ENCODE peak calls at places on chromosome 7, in ten cellular contexts. One of them, this sample, is unnamed.

GRCh38 chr7:6284461-6285360 is 12.3 kb upstream of the CYTH3 start:
- DNase-seq in foreskin fibroblast: no peak
- DNase-seq in GM23338: no peak
- DNase-seq in stimulated activated effector memory CD8-positive, alpha-beta T cell treated with anti-CD3 and anti-CD28 coated beads, Interleukin-12 subunit alpha, Interleukin-12 subunit beta, amount 100 ng/mL, for 72 hours: no peak
- DNase-seq in memory B cell: no peak
- DNase-seq in stimulated activated CD4-positive, alpha-beta T cell treated with anti-CD3 and anti-CD28 coated beads, Interleukin-12 subunit alpha, Interleukin-12 subunit beta, amount 100 ng/mL, for 4 hours: no peak
- DNase-seq in NCI-H1436 treated with DMSO at 0.1 percent for 48 hours: no peak
- DNase-seq in stimulated activated CD8-positive, alpha-beta memory T cell treated with anti-CD3 and anti-CD28 coated beads, Interleukin-4, amount 100 ng/mL, for 24 hours: no peak
- DNase-seq in T-helper 1 cell: no peak
- DNase-seq in CD8-positive, alpha-beta memory T cell: no peak
- DNase-seq in this sample: no peak

GRCh38 chr7:36604801-36605200 is 119.5 kb downstream of the AOAH start:
- DNase-seq in stimulated activated CD4-positive, alpha-beta T cell treated with anti-CD3 and anti-CD28 coated beads, Interleukin-12 subunit alpha, Interleukin-12 subunit beta, amount 100 ng/mL, for 4 hours: no peak
- DNase-seq in foreskin fibroblast: peak
- DNase-seq in CD8-positive, alpha-beta memory T cell: no peak
- DNase-seq in NCI-H1436 treated with DMSO at 0.1 percent for 48 hours: no peak
- DNase-seq in stimulated activated CD8-positive, alpha-beta memory T cell treated with anti-CD3 and anti-CD28 coated beads, Interleukin-4, amount 100 ng/mL, for 24 hours: no peak
- DNase-seq in T-helper 1 cell: no peak
- DNase-seq in memory B cell: no peak
- DNase-seq in stimulated activated effector memory CD8-positive, alpha-beta T cell treated with anti-CD3 and anti-CD28 coated beads, Interleukin-12 subunit alpha, Interleukin-12 subunit beta, amount 100 ng/mL, for 72 hours: no peak
- DNase-seq in GM23338: no peak
- DNase-seq in this sample: no peak

GRCh38 chr7:38292442-38292841 is 19.0 kb upstream of the TARP start:
- DNase-seq in stimulated activated CD4-positive, alpha-beta T cell treated with anti-CD3 and anti-CD28 coated beads, Interleukin-12 subunit alpha, Interleukin-12 subunit beta, amount 100 ng/mL, for 4 hours: no peak
- DNase-seq in T-helper 1 cell: no peak
- DNase-seq in CD8-positive, alpha-beta memory T cell: no peak
- DNase-seq in GM23338: no peak
- DNase-seq in memory B cell: no peak
- DNase-seq in stimulated activated CD8-positive, alpha-beta memory T cell treated with anti-CD3 and anti-CD28 coated beads, Interleukin-4, amount 100 ng/mL, for 24 hours: no peak
- DNase-seq in stimulated activated effector memory CD8-positive, alpha-beta T cell treated with anti-CD3 and anti-CD28 coated beads, Interleukin-12 subunit alpha, Interleukin-12 subunit beta, amount 100 ng/mL, for 72 hours: no peak
- DNase-seq in NCI-H1436 treated with DMSO at 0.1 percent for 48 hours: no peak
- DNase-seq in foreskin fibroblast: no peak
- DNase-seq in this sample: no peak

GRCh38 chr7:134778941-134779740 is at the start of gene CALD1:
- DNase-seq in stimulated activated CD4-positive, alpha-beta T cell treated with anti-CD3 and anti-CD28 coated beads, Interleukin-12 subunit alpha, Interleukin-12 subunit beta, amount 100 ng/mL, for 4 hours: no peak
- DNase-seq in foreskin fibroblast: peak
- DNase-seq in stimulated activated effector memory CD8-positive, alpha-beta T cell treated with anti-CD3 and anti-CD28 coated beads, Interleukin-12 subunit alpha, Interleukin-12 subunit beta, amount 100 ng/mL, for 72 hours: no peak
- DNase-seq in stimulated activated CD8-positive, alpha-beta memory T cell treated with anti-CD3 and anti-CD28 coated beads, Interleukin-4, amount 100 ng/mL, for 24 hours: no peak
- DNase-seq in T-helper 1 cell: no peak
- DNase-seq in GM23338: peak
- DNase-seq in memory B cell: no peak
- DNase-seq in NCI-H1436 treated with DMSO at 0.1 percent for 48 hours: no peak
- DNase-seq in CD8-positive, alpha-beta memory T cell: no peak
- DNase-seq in this sample: no peak

GRCh38 chr7:93140582-93141191 is 7.5 kb downstream of the SAMD9L start:
- DNase-seq in stimulated activated CD8-positive, alpha-beta memory T cell treated with anti-CD3 and anti-CD28 coated beads, Interleukin-4, amount 100 ng/mL, for 24 hours: no peak
- DNase-seq in T-helper 1 cell: no peak
- DNase-seq in NCI-H1436 treated with DMSO at 0.1 percent for 48 hours: no peak
- DNase-seq in CD8-positive, alpha-beta memory T cell: no peak
- DNase-seq in stimulated activated effector memory CD8-positive, alpha-beta T cell treated with anti-CD3 and anti-CD28 coated beads, Interleukin-12 subunit alpha, Interleukin-12 subunit beta, amount 100 ng/mL, for 72 hours: no peak
- DNase-seq in memory B cell: no peak
- DNase-seq in GM23338: no peak
- DNase-seq in foreskin fibroblast: no peak
- DNase-seq in stimulated activated CD4-positive, alpha-beta T cell treated with anti-CD3 and anti-CD28 coated beads, Interleukin-12 subunit alpha, Interleukin-12 subunit beta, amount 100 ng/mL, for 4 hours: no peak
- DNase-seq in this sample: no peak

GRCh38 chr7:102220229-102220850 is 66.3 kb upstream of the SH2B2 start:
- DNase-seq in stimulated activated effector memory CD8-positive, alpha-beta T cell treated with anti-CD3 and anti-CD28 coated beads, Interleukin-12 subunit alpha, Interleukin-12 subunit beta, amount 100 ng/mL, for 72 hours: no peak
- DNase-seq in T-helper 1 cell: no peak
- DNase-seq in memory B cell: no peak
- DNase-seq in GM23338: peak
- DNase-seq in NCI-H1436 treated with DMSO at 0.1 percent for 48 hours: no peak
- DNase-seq in stimulated activated CD8-positive, alpha-beta memory T cell treated with anti-CD3 and anti-CD28 coated beads, Interleukin-4, amount 100 ng/mL, for 24 hours: no peak
- DNase-seq in foreskin fibroblast: no peak
- DNase-seq in stimulated activated CD4-positive, alpha-beta T cell treated with anti-CD3 and anti-CD28 coated beads, Interleukin-12 subunit alpha, Interleukin-12 subunit beta, amount 100 ng/mL, for 4 hours: no peak
- DNase-seq in CD8-positive, alpha-beta memory T cell: no peak
- DNase-seq in this sample: no peak

GRCh38 chr7:641269-641671 is 85.2 kb upstream of the DNAAF5 start:
- DNase-seq in foreskin fibroblast: no peak
- DNase-seq in GM23338: peak
- DNase-seq in stimulated activated CD4-positive, alpha-beta T cell treated with anti-CD3 and anti-CD28 coated beads, Interleukin-12 subunit alpha, Interleukin-12 subunit beta, amount 100 ng/mL, for 4 hours: no peak
- DNase-seq in NCI-H1436 treated with DMSO at 0.1 percent for 48 hours: no peak
- DNase-seq in CD8-positive, alpha-beta memory T cell: no peak
- DNase-seq in memory B cell: no peak
- DNase-seq in stimulated activated CD8-positive, alpha-beta memory T cell treated with anti-CD3 and anti-CD28 coated beads, Interleukin-4, amount 100 ng/mL, for 24 hours: no peak
- DNase-seq in stimulated activated effector memory CD8-positive, alpha-beta T cell treated with anti-CD3 and anti-CD28 coated beads, Interleukin-12 subunit alpha, Interleukin-12 subunit beta, amount 100 ng/mL, for 72 hours: no peak
- DNase-seq in T-helper 1 cell: no peak
- DNase-seq in this sample: no peak

GRCh38 chr7:131066635-131067034 is 261.0 kb upstream of the MKLN1 start:
- DNase-seq in stimulated activated CD4-positive, alpha-beta T cell treated with anti-CD3 and anti-CD28 coated beads, Interleukin-12 subunit alpha, Interleukin-12 subunit beta, amount 100 ng/mL, for 4 hours: no peak
- DNase-seq in foreskin fibroblast: peak
- DNase-seq in NCI-H1436 treated with DMSO at 0.1 percent for 48 hours: no peak
- DNase-seq in stimulated activated effector memory CD8-positive, alpha-beta T cell treated with anti-CD3 and anti-CD28 coated beads, Interleukin-12 subunit alpha, Interleukin-12 subunit beta, amount 100 ng/mL, for 72 hours: no peak
- DNase-seq in GM23338: no peak
- DNase-seq in memory B cell: no peak
- DNase-seq in CD8-positive, alpha-beta memory T cell: no peak
- DNase-seq in stimulated activated CD8-positive, alpha-beta memory T cell treated with anti-CD3 and anti-CD28 coated beads, Interleukin-4, amount 100 ng/mL, for 24 hours: no peak
- DNase-seq in T-helper 1 cell: no peak
- DNase-seq in this sample: no peak

GRCh38 chr7:76063525-76063924 is 15.6 kb downstream of the MDH2 start:
- DNase-seq in GM23338: no peak
- DNase-seq in stimulated activated effector memory CD8-positive, alpha-beta T cell treated with anti-CD3 and anti-CD28 coated beads, Interleukin-12 subunit alpha, Interleukin-12 subunit beta, amount 100 ng/mL, for 72 hours: no peak
- DNase-seq in foreskin fibroblast: no peak
- DNase-seq in stimulated activated CD4-positive, alpha-beta T cell treated with anti-CD3 and anti-CD28 coated beads, Interleukin-12 subunit alpha, Interleukin-12 subunit beta, amount 100 ng/mL, for 4 hours: no peak
- DNase-seq in stimulated activated CD8-positive, alpha-beta memory T cell treated with anti-CD3 and anti-CD28 coated beads, Interleukin-4, amount 100 ng/mL, for 24 hours: no peak
- DNase-seq in memory B cell: no peak
- DNase-seq in T-helper 1 cell: no peak
- DNase-seq in CD8-positive, alpha-beta memory T cell: no peak
- DNase-seq in NCI-H1436 treated with DMSO at 0.1 percent for 48 hours: no peak
- DNase-seq in this sample: no peak

GRCh38 chr7:108278776-108279175 is 148.6 kb upstream of the LAMB4 start:
- DNase-seq in CD8-positive, alpha-beta memory T cell: no peak
- DNase-seq in GM23338: no peak
- DNase-seq in foreskin fibroblast: no peak
- DNase-seq in NCI-H1436 treated with DMSO at 0.1 percent for 48 hours: no peak
- DNase-seq in stimulated activated CD4-positive, alpha-beta T cell treated with anti-CD3 and anti-CD28 coated beads, Interleukin-12 subunit alpha, Interleukin-12 subunit beta, amount 100 ng/mL, for 4 hours: no peak
- DNase-seq in stimulated activated effector memory CD8-positive, alpha-beta T cell treated with anti-CD3 and anti-CD28 coated beads, Interleukin-12 subunit alpha, Interleukin-12 subunit beta, amount 100 ng/mL, for 72 hours: no peak
- DNase-seq in stimulated activated CD8-positive, alpha-beta memory T cell treated with anti-CD3 and anti-CD28 coated beads, Interleukin-4, amount 100 ng/mL, for 24 hours: no peak
- DNase-seq in T-helper 1 cell: no peak
- DNase-seq in memory B cell: no peak
- DNase-seq in this sample: no peak

GRCh38 chr7:36080843-36081242 is 72.2 kb upstream of the EEPD1 start:
- DNase-seq in stimulated activated effector memory CD8-positive, alpha-beta T cell treated with anti-CD3 and anti-CD28 coated beads, Interleukin-12 subunit alpha, Interleukin-12 subunit beta, amount 100 ng/mL, for 72 hours: no peak
- DNase-seq in stimulated activated CD4-positive, alpha-beta T cell treated with anti-CD3 and anti-CD28 coated beads, Interleukin-12 subunit alpha, Interleukin-12 subunit beta, amount 100 ng/mL, for 4 hours: no peak
- DNase-seq in GM23338: no peak
- DNase-seq in NCI-H1436 treated with DMSO at 0.1 percent for 48 hours: no peak
- DNase-seq in foreskin fibroblast: no peak
- DNase-seq in stimulated activated CD8-positive, alpha-beta memory T cell treated with anti-CD3 and anti-CD28 coated beads, Interleukin-4, amount 100 ng/mL, for 24 hours: no peak
- DNase-seq in T-helper 1 cell: no peak
- DNase-seq in memory B cell: no peak
- DNase-seq in CD8-positive, alpha-beta memory T cell: no peak
- DNase-seq in this sample: no peak

GRCh38 chr7:132009778-132010177 is 453.4 kb upstream of the PODXL start:
- DNase-seq in foreskin fibroblast: no peak
- DNase-seq in GM23338: no peak
- DNase-seq in stimulated activated CD8-positive, alpha-beta memory T cell treated with anti-CD3 and anti-CD28 coated beads, Interleukin-4, amount 100 ng/mL, for 24 hours: no peak
- DNase-seq in T-helper 1 cell: no peak
- DNase-seq in stimulated activated effector memory CD8-positive, alpha-beta T cell treated with anti-CD3 and anti-CD28 coated beads, Interleukin-12 subunit alpha, Interleukin-12 subunit beta, amount 100 ng/mL, for 72 hours: no peak
- DNase-seq in stimulated activated CD4-positive, alpha-beta T cell treated with anti-CD3 and anti-CD28 coated beads, Interleukin-12 subunit alpha, Interleukin-12 subunit beta, amount 100 ng/mL, for 4 hours: no peak
- DNase-seq in memory B cell: no peak
- DNase-seq in NCI-H1436 treated with DMSO at 0.1 percent for 48 hours: no peak
- DNase-seq in CD8-positive, alpha-beta memory T cell: no peak
- DNase-seq in this sample: no peak

GRCh38 chr7:157302314-157302711 is 34.5 kb upstream of the DNAJB6 start:
- DNase-seq in NCI-H1436 treated with DMSO at 0.1 percent for 48 hours: peak
- DNase-seq in foreskin fibroblast: peak
- DNase-seq in stimulated activated effector memory CD8-positive, alpha-beta T cell treated with anti-CD3 and anti-CD28 coated beads, Interleukin-12 subunit alpha, Interleukin-12 subunit beta, amount 100 ng/mL, for 72 hours: peak
- DNase-seq in CD8-positive, alpha-beta memory T cell: peak
- DNase-seq in GM23338: peak
- DNase-seq in stimulated activated CD8-positive, alpha-beta memory T cell treated with anti-CD3 and anti-CD28 coated beads, Interleukin-4, amount 100 ng/mL, for 24 hours: peak
- DNase-seq in memory B cell: peak
- DNase-seq in stimulated activated CD4-positive, alpha-beta T cell treated with anti-CD3 and anti-CD28 coated beads, Interleukin-12 subunit alpha, Interleukin-12 subunit beta, amount 100 ng/mL, for 4 hours: peak
- DNase-seq in T-helper 1 cell: peak
- DNase-seq in this sample: peak